ENCODE peak calls at places on chromosomes 3 and 15, in four cellular contexts. F is fibroblast of gingiva, P is HT-29, Y is AG09309. U is an unnamed sample.

GRCh38 chr3:42301446-42302175 is 35.6 kb upstream of the CCK start:
- DNase-seq in F (no peak), P (no peak), Y (no peak), U (no peak)

GRCh38 chr3:61668317-61668864 is 107.0 kb downstream of the PTPRG start:
- DNase-seq in F (no peak), P (no peak), Y (no peak), U (no peak)

GRCh38 chr3:107826727-107827126 is 264.1 kb downstream of the CD47 start:
- DNase-seq in F (no peak), P (no peak), Y (no peak), U (no peak)

GRCh38 chr15:77493324-77493907 is 72.7 kb downstream of the HMG20A start:
- DNase-seq in F (no peak), P (no peak), Y (no peak), U (no peak)

GRCh38 chr15:76147906-76148553 is 88.2 kb downstream of the TMEM266 start:
- DNase-seq in F (peak), P (peak), Y (no peak), U (no peak)

GRCh38 chr15:76432604-76433003 is 96.0 kb downstream of the ISL2 start:
- DNase-seq in F (no peak), P (no peak), Y (no peak), U (no peak)

GRCh38 chr3:129161860-129162271 is 1.0 kb upstream of the ISY1 start:
- DNase-seq in F (no peak), P (peak), Y (no peak), U (no peak)

GRCh38 chr3:195004512-195005250 is 266.3 kb downstream of the XXYLT1 start:
- DNase-seq in F (no peak), P (no peak), Y (no peak), U (no peak)

GRCh38 chr15:61216519-61216918 is 12.6 kb downstream of the RORA start:
- DNase-seq in F (no peak), P (peak), Y (no peak), U (no peak)

GRCh38 chr3:9727743-9728142 is 3.8 kb upstream of the BRPF1 start:
- DNase-seq in F (no peak), P (no peak), Y (no peak), U (no peak)

GRCh38 chr3:31941230-31941632 is 39.8 kb downstream of the OSBPL10 start:
- DNase-seq in F (no peak), P (no peak), Y (no peak), U (no peak)

GRCh38 chr15:74036271-74037170 is 42.0 kb downstream of the PML start:
- DNase-seq in F (peak), P (peak), Y (no peak), U (peak)

GRCh38 chr3:98814799-98815450 is 51.8 kb downstream of the ST3GAL6 start:
- DNase-seq in F (peak), P (peak), Y (no peak), U (no peak)

GRCh38 chr15:67745059-67745993 is 80.0 kb upstream of the SKOR1 start:
- DNase-seq in F (peak), P (no peak), Y (peak), U (peak)

GRCh38 chr15:56640549-56640948 is 92.8 kb downstream of the ZNF280D start:
- DNase-seq in F (no peak), P (no peak), Y (no peak), U (no peak)